ENCODE peak calls at places on chromosomes 2 and 18, in eight cellular contexts. V, A, E, O, Q, T, G and X are unnamed samples.

GRCh38 chr18:25392199-25392598 is 40.2 kb upstream of the ZNF521 start:
- DNase-seq in V (no peak), A (no peak), E (no peak), O (no peak), Q (no peak), T (no peak), G (no peak), X (no peak)

GRCh38 chr2:240933966-240934700 is 28.0 kb downstream of the CROCC2 start:
- DNase-seq in V (no peak), A (no peak), E (peak), O (no peak), Q (no peak), T (no peak), G (peak), X (no peak)

GRCh38 chr2:69499966-69500365 is 62.7 kb upstream of the NFU1 start:
- DNase-seq in V (no peak), A (no peak), E (no peak), O (no peak), Q (no peak), T (no peak), G (no peak), X (no peak)

GRCh38 chr2:188364033-188364432 is 72.4 kb downstream of the GULP1 start:
- DNase-seq in V (no peak), A (no peak), E (no peak), O (no peak), Q (no peak), T (no peak), G (no peak), X (no peak)

GRCh38 chr2:122136071-122136470 is 380.6 kb downstream of the TSN start:
- DNase-seq in V (peak), A (peak), E (no peak), O (no peak), Q (no peak), T (peak), G (peak), X (peak)

GRCh38 chr2:202088777-202089176 is 15.7 kb downstream of the KIAA2012 start:
- DNase-seq in V (no peak), A (no peak), E (no peak), O (no peak), Q (no peak), T (no peak), G (no peak), X (no peak)

GRCh38 chr2:189204322-189204941 is 24.9 kb upstream of the COL5A2 start:
- DNase-seq in V (peak), A (peak), E (no peak), O (peak), Q (peak), T (no peak), G (no peak), X (peak)

GRCh38 chr2:46170611-46171385 is 126.4 kb upstream of the EPAS1 start:
- DNase-seq in V (peak), A (no peak), E (no peak), O (no peak), Q (no peak), T (no peak), G (no peak), X (peak)

GRCh38 chr2:215601990-215602721 is 166.3 kb upstream of the FN1 start:
- DNase-seq in V (no peak), A (no peak), E (no peak), O (peak), Q (no peak), T (no peak), G (no peak), X (no peak)

GRCh38 chr2:119011162-119011909 is 69.3 kb downstream of the MARCO start:
- DNase-seq in V (peak), A (peak), E (no peak), O (peak), Q (peak), T (peak), G (peak), X (no peak)

GRCh38 chr18:34122724-34123334 is 101.9 kb downstream of the NOL4 start:
- DNase-seq in V (peak), A (peak), E (no peak), O (peak), Q (peak), T (peak), G (peak), X (peak)

GRCh38 chr18:4640349-4641012 is 185.4 kb upstream of the DLGAP1 start:
- DNase-seq in V (no peak), A (no peak), E (no peak), O (no peak), Q (no peak), T (no peak), G (no peak), X (no peak)

GRCh38 chr2:133063792-133064191 is 393.8 kb upstream of the LYPD1 start:
- DNase-seq in V (peak), A (peak), E (no peak), O (peak), Q (peak), T (peak), G (peak), X (peak)

GRCh38 chr18:29838556-29838955 is 1204.0 kb downstream of the DSC3 start:
- DNase-seq in V (no peak), A (no peak), E (no peak), O (no peak), Q (no peak), T (no peak), G (no peak), X (no peak)

GRCh38 chr2:94873362-94874276 is 2.4 kb downstream of the TEKT4 start:
- DNase-seq in V (no peak), A (no peak), E (no peak), O (no peak), Q (no peak), T (no peak), G (no peak), X (no peak)

GRCh38 chr18:6859676-6860422 is 130.3 kb downstream of the ARHGAP28 start:
- DNase-seq in V (no peak), A (no peak), E (no peak), O (no peak), Q (no peak), T (no peak), G (no peak), X (no peak)

GRCh38 chr18:830315-830901 is 18.4 kb upstream of the YES1 start:
- DNase-seq in V (no peak), A (peak), E (no peak), O (peak), Q (peak), T (peak), G (no peak), X (peak)

GRCh38 chr2:60350791-60351190 is 202.7 kb downstream of the BCL11A start:
- DNase-seq in V (no peak), A (no peak), E (no peak), O (no peak), Q (no peak), T (no peak), G (no peak), X (no peak)

GRCh38 chr2:223901311-223901710 is 43.8 kb downstream of the WDFY1 start:
- DNase-seq in V (no peak), A (no peak), E (no peak), O (no peak), Q (no peak), T (no peak), G (no peak), X (no peak)

GRCh38 chr2:163611557-163611906 is 124.3 kb downstream of the FIGN start:
- DNase-seq in V (no peak), A (no peak), E (no peak), O (no peak), Q (no peak), T (no peak), G (no peak), X (no peak)

GRCh38 chr2:163612332-163612731 is 123.5 kb downstream of the FIGN start:
- DNase-seq in V (no peak), A (no peak), E (no peak), O (no peak), Q (no peak), T (no peak), G (no peak), X (no peak)

GRCh38 chr2:163607630-163608029 is 128.2 kb downstream of the FIGN start:
- DNase-seq in V (no peak), A (no peak), E (no peak), O (no peak), Q (no peak), T (no peak), G (no peak), X (no peak)

GRCh38 chr2:163613155-163613554 is 122.7 kb downstream of the FIGN start:
- DNase-seq in V (no peak), A (no peak), E (no peak), O (no peak), Q (no peak), T (no peak), G (no peak), X (no peak)

DNA sequence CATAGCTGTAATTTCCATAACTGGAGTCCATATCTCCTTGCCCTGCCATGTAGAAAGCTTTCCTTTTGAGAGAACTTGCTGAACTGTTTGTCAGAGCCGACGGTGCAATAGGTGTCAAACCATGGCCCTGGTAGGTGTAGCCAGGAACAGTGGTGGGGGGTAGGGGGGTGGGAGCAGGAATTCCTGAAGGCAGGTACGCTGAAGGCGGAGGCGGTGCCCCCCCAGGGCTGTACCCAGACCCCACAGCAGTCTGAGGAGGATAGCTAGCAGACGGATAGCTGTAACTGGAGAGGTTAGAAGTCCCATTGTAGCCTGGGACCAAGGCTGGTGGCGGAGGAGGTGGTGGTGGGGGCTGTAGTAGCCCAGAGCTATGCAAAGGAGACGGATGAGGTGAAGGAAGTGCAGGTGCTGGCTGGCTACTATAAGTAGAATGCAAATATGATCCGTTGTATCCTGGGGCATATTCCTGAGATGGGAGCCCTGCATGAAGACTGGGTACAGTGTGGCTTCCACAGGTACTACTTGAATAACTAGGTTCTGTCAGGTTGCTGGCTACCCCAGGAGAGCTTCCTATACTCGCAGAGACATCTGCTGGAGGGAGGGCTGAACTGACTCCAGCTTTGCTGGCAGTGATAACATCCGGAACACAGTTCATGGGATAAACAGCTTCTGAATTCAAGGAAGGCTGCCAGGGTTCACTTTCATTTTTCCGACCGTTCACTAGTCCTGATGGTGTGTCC is 124.8 kb downstream of the FIGN start:
- DNase-seq in V (no peak), A (no peak), E (no peak), O (no peak), Q (no peak), T (no peak), G (peak), X (no peak)
- TF ChIP-seq CTCF in V (no peak), A (no peak), E (no peak), O (no peak), Q (no peak), T (no peak), G (no peak), X (peak)

GRCh38 chr2:117985092-117985491 is 28.8 kb downstream of the CCDC93 start:
- DNase-seq in V (no peak), A (no peak), E (no peak), O (no peak), Q (no peak), T (no peak), G (peak), X (no peak)
- TF ChIP-seq CTCF in V (no peak), A (no peak), E (no peak), O (peak), Q (no peak), T (no peak), G (no peak), X (no peak)

GRCh38 chr2:62467475-62468321 is 38.3 kb downstream of the TMEM17 start:
- DNase-seq in V (no peak), A (peak), E (no peak), O (peak), Q (peak), T (no peak), G (no peak), X (peak)
- TF ChIP-seq CTCF in V (no peak), A (no peak), E (no peak), O (no peak), Q (peak), T (no peak), G (no peak), X (no peak)

GRCh38 chr18:48345596-48345995 is 63.6 kb downstream of the ZBTB7C start:
- DNase-seq in V (peak), A (peak), E (no peak), O (peak), Q (no peak), T (no peak), G (peak), X (peak)
- TF ChIP-seq CTCF in V (peak), A (peak), E (no peak), O (peak), Q (peak), T (no peak), G (no peak), X (peak)

DNA sequence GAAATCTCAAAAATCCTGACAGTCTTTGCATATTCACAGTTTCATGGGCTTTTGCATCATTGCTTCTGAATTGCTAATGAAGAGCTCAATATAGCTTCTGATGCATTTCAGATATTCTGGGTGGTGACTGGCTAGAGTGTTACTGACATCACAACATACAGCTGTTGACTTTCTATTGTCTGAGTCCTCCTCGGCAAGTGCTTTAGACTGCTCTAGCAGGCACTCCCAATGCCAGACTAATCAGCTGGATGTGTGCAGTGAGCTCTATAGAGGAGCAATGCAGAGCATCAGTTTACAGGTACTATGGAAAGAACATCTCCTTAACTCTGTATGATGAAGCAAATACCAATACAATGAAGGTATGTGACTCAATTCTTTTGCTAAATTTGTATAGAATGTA is 54.9 kb downstream of the R3HDM1 start:
- DNase-seq in V (no peak), A (peak), E (no peak), O (no peak), Q (no peak), T (no peak), G (no peak), X (peak)
- TF ChIP-seq CTCF in V (no peak), A (no peak), E (no peak), O (no peak), Q (no peak), T (no peak), G (no peak), X (no peak)

DNA sequence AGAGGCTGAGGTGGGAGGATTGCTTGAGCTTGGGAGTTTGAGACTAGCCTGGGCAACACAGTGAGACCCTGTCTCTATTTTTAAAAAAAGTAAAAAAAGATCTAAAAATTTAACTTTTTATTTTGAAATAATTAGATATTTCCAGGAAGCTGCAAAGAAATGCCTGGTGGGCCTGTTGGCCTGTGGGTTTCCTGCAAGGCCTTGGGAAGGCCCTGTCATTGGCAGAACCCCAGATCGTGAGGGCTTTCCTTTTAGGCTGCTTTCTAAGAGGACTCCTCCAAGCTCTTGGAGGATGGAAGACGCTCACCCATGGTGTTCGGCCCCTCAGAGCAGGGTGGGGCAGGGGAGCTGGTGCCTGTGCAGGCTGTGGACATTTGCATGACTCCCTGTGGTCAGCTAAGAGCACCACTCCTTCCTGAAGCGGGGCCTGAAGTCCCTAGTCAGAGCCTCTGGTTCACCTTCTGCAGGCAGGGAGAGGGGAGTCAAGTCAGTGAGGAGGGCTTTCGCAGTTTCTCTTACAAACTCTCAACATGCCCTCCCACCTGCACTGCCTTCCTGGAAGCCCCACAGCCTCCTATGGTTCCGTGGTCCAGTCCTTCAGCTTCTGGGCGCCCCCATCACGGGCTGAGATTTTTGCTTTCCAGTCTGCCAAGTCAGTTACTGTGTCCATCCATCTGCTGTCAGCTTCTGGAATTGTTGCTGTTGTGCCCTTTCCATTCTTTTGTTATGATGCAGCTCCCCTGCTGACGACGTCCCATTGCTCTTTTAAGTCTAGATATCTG is 6.6 kb downstream of the PROC start:
- DNase-seq in V (no peak), A (no peak), E (no peak), O (no peak), Q (no peak), T (no peak), G (no peak), X (no peak)
- TF ChIP-seq CTCF in V (no peak), A (no peak), E (no peak), O (no peak), Q (no peak), T (no peak), G (no peak), X (no peak)